ENCODE peak calls at places on chromosomes 4 and X, in eight cellular contexts. One of them, this sample, is unnamed.

GRCh38 chr4:87499415-87500106 is 29.6 kb downstream of the SPARCL1 start:
- DNase-seq in Right ventricle myocardium superior: no peak
- DNase-seq in stimulated activated CD4-positive, alpha-beta T cell treated with anti-CD3 and anti-CD28 coated beads, Interleukin-2, amount 100 ng/mL, for 48 hours: no peak
- DNase-seq in HuH-7: no peak
- DNase-seq in T-helper 2 cell: no peak
- DNase-seq in GM13976: peak; percentile 39
- DNase-seq in omental fat pad: no peak
- DNase-seq in lower leg skin: no peak
- DNase-seq in this sample: no peak

GRCh38 chrX:129783176-129783776 is 3.5 kb downstream of the SASH3 start:
- DNase-seq in Right ventricle myocardium superior: no peak
- DNase-seq in stimulated activated CD4-positive, alpha-beta T cell treated with anti-CD3 and anti-CD28 coated beads, Interleukin-2, amount 100 ng/mL, for 48 hours: no peak
- DNase-seq in HuH-7: no peak
- DNase-seq in T-helper 2 cell: no peak
- DNase-seq in GM13976: no peak
- DNase-seq in omental fat pad: no peak
- DNase-seq in lower leg skin: no peak
- DNase-seq in this sample: no peak

GRCh38 chr4:16133406-16133805 is 49.6 kb upstream of the PROM1 start:
- DNase-seq in Right ventricle myocardium superior: no peak
- DNase-seq in stimulated activated CD4-positive, alpha-beta T cell treated with anti-CD3 and anti-CD28 coated beads, Interleukin-2, amount 100 ng/mL, for 48 hours: no peak
- DNase-seq in HuH-7: no peak
- DNase-seq in T-helper 2 cell: no peak
- DNase-seq in GM13976: no peak
- DNase-seq in omental fat pad: no peak
- DNase-seq in lower leg skin: no peak
- DNase-seq in this sample: no peak

GRCh38 chr4:110107868-110108267 is 90.5 kb downstream of the ELOVL6 start:
- DNase-seq in Right ventricle myocardium superior: no peak
- DNase-seq in stimulated activated CD4-positive, alpha-beta T cell treated with anti-CD3 and anti-CD28 coated beads, Interleukin-2, amount 100 ng/mL, for 48 hours: no peak
- DNase-seq in HuH-7: no peak
- DNase-seq in T-helper 2 cell: no peak
- DNase-seq in GM13976: no peak
- DNase-seq in omental fat pad: no peak
- DNase-seq in lower leg skin: no peak
- DNase-seq in this sample: no peak

GRCh38 chr4:86895692-86896488 is 3.7 kb upstream of the C4orf36 start:
- DNase-seq in Right ventricle myocardium superior: no peak
- DNase-seq in stimulated activated CD4-positive, alpha-beta T cell treated with anti-CD3 and anti-CD28 coated beads, Interleukin-2, amount 100 ng/mL, for 48 hours: no peak
- DNase-seq in HuH-7: peak; percentile 39
- DNase-seq in T-helper 2 cell: no peak
- DNase-seq in GM13976: peak; percentile 69
- DNase-seq in omental fat pad: no peak
- DNase-seq in lower leg skin: no peak
- DNase-seq in this sample: no peak

GRCh38 chrX:16903274-16904019 is 33.3 kb upstream of the RBBP7 start:
- DNase-seq in Right ventricle myocardium superior: no peak
- DNase-seq in stimulated activated CD4-positive, alpha-beta T cell treated with anti-CD3 and anti-CD28 coated beads, Interleukin-2, amount 100 ng/mL, for 48 hours: no peak
- DNase-seq in HuH-7: no peak
- DNase-seq in T-helper 2 cell: no peak
- DNase-seq in GM13976: no peak
- DNase-seq in omental fat pad: no peak
- DNase-seq in lower leg skin: no peak
- DNase-seq in this sample: no peak

GRCh38 chr4:165799384-165799815 is 73.6 kb upstream of the TLL1 start:
- DNase-seq in Right ventricle myocardium superior: no peak
- DNase-seq in stimulated activated CD4-positive, alpha-beta T cell treated with anti-CD3 and anti-CD28 coated beads, Interleukin-2, amount 100 ng/mL, for 48 hours: no peak
- DNase-seq in HuH-7: no peak
- DNase-seq in T-helper 2 cell: no peak
- DNase-seq in GM13976: no peak
- DNase-seq in omental fat pad: no peak
- DNase-seq in lower leg skin: no peak
- DNase-seq in this sample: no peak

GRCh38 chr4:53693408-53693807 is 102.1 kb upstream of the LNX1 start:
- DNase-seq in Right ventricle myocardium superior: no peak
- DNase-seq in stimulated activated CD4-positive, alpha-beta T cell treated with anti-CD3 and anti-CD28 coated beads, Interleukin-2, amount 100 ng/mL, for 48 hours: no peak
- DNase-seq in HuH-7: no peak
- DNase-seq in T-helper 2 cell: no peak
- DNase-seq in GM13976: no peak
- DNase-seq in omental fat pad: no peak
- DNase-seq in lower leg skin: no peak
- DNase-seq in this sample: no peak

GRCh38 chr4:66640216-66640615 is 905.1 kb downstream of the CENPC start:
- DNase-seq in Right ventricle myocardium superior: no peak
- DNase-seq in stimulated activated CD4-positive, alpha-beta T cell treated with anti-CD3 and anti-CD28 coated beads, Interleukin-2, amount 100 ng/mL, for 48 hours: no peak
- DNase-seq in HuH-7: no peak
- DNase-seq in T-helper 2 cell: no peak
- DNase-seq in GM13976: no peak
- DNase-seq in omental fat pad: no peak
- DNase-seq in lower leg skin: no peak
- DNase-seq in this sample: no peak

GRCh38 chrX:119686087-119686639 is 6.8 kb downstream of the SEPTIN6 start:
- DNase-seq in Right ventricle myocardium superior: no peak
- DNase-seq in stimulated activated CD4-positive, alpha-beta T cell treated with anti-CD3 and anti-CD28 coated beads, Interleukin-2, amount 100 ng/mL, for 48 hours: no peak
- DNase-seq in HuH-7: no peak
- DNase-seq in T-helper 2 cell: peak; percentile 53
- DNase-seq in GM13976: no peak
- DNase-seq in omental fat pad: no peak
- DNase-seq in lower leg skin: no peak
- DNase-seq in this sample: no peak

GRCh38 chr4:10656988-10657387 is 27.6 kb downstream of the CLNK start:
- DNase-seq in Right ventricle myocardium superior: no peak
- DNase-seq in stimulated activated CD4-positive, alpha-beta T cell treated with anti-CD3 and anti-CD28 coated beads, Interleukin-2, amount 100 ng/mL, for 48 hours: no peak
- DNase-seq in HuH-7: no peak
- DNase-seq in T-helper 2 cell: no peak
- DNase-seq in GM13976: no peak
- DNase-seq in omental fat pad: no peak
- DNase-seq in lower leg skin: no peak
- DNase-seq in this sample: no peak

GRCh38 chr4:37594095-37594494 is 92.1 kb downstream of the RELL1 start:
- DNase-seq in Right ventricle myocardium superior: no peak
- DNase-seq in stimulated activated CD4-positive, alpha-beta T cell treated with anti-CD3 and anti-CD28 coated beads, Interleukin-2, amount 100 ng/mL, for 48 hours: no peak
- DNase-seq in HuH-7: no peak
- DNase-seq in T-helper 2 cell: no peak
- DNase-seq in GM13976: no peak
- DNase-seq in omental fat pad: no peak
- DNase-seq in lower leg skin: no peak
- DNase-seq in this sample: no peak

GRCh38 chr4:70713453-70714026 is 8.2 kb upstream of the RUFY3 start:
- DNase-seq in Right ventricle myocardium superior: no peak
- DNase-seq in stimulated activated CD4-positive, alpha-beta T cell treated with anti-CD3 and anti-CD28 coated beads, Interleukin-2, amount 100 ng/mL, for 48 hours: no peak
- DNase-seq in HuH-7: no peak
- DNase-seq in T-helper 2 cell: no peak
- DNase-seq in GM13976: no peak
- DNase-seq in omental fat pad: no peak
- DNase-seq in lower leg skin: peak; percentile 66
- DNase-seq in this sample: no peak

GRCh38 chrX:42119076-42119475 is 195.7 kb upstream of the CASK start:
- DNase-seq in Right ventricle myocardium superior: no peak
- DNase-seq in stimulated activated CD4-positive, alpha-beta T cell treated with anti-CD3 and anti-CD28 coated beads, Interleukin-2, amount 100 ng/mL, for 48 hours: no peak
- DNase-seq in HuH-7: no peak
- DNase-seq in T-helper 2 cell: no peak
- DNase-seq in GM13976: no peak
- DNase-seq in omental fat pad: no peak
- DNase-seq in lower leg skin: no peak
- DNase-seq in this sample: no peak

GRCh38 chr4:43411226-43411625 is 518.7 kb downstream of the GRXCR1 start:
- DNase-seq in Right ventricle myocardium superior: no peak
- DNase-seq in stimulated activated CD4-positive, alpha-beta T cell treated with anti-CD3 and anti-CD28 coated beads, Interleukin-2, amount 100 ng/mL, for 48 hours: no peak
- DNase-seq in HuH-7: no peak
- DNase-seq in T-helper 2 cell: no peak
- DNase-seq in GM13976: no peak
- DNase-seq in omental fat pad: no peak
- DNase-seq in lower leg skin: no peak
- DNase-seq in this sample: no peak

GRCh38 chr4:38889143-38889542 is 21.5 kb downstream of the FAM114A1 start:
- DNase-seq in Right ventricle myocardium superior: no peak
- DNase-seq in stimulated activated CD4-positive, alpha-beta T cell treated with anti-CD3 and anti-CD28 coated beads, Interleukin-2, amount 100 ng/mL, for 48 hours: no peak
- DNase-seq in HuH-7: peak; percentile 25
- DNase-seq in T-helper 2 cell: no peak
- DNase-seq in GM13976: peak; percentile 75
- DNase-seq in omental fat pad: no peak
- DNase-seq in lower leg skin: no peak
- DNase-seq in this sample: no peak

GRCh38 chrX:2516612-2517011 is 15.8 kb upstream of the DHRSX start:
- DNase-seq in Right ventricle myocardium superior: no peak
- DNase-seq in stimulated activated CD4-positive, alpha-beta T cell treated with anti-CD3 and anti-CD28 coated beads, Interleukin-2, amount 100 ng/mL, for 48 hours: no peak
- DNase-seq in HuH-7: no peak
- DNase-seq in T-helper 2 cell: no peak
- DNase-seq in GM13976: no peak
- DNase-seq in omental fat pad: no peak
- DNase-seq in lower leg skin: no peak
- DNase-seq in this sample: no peak

GRCh38 chr4:3037957-3038451 is 36.3 kb downstream of the HTT-AS start:
- DNase-seq in Right ventricle myocardium superior: peak; percentile 84
- DNase-seq in stimulated activated CD4-positive, alpha-beta T cell treated with anti-CD3 and anti-CD28 coated beads, Interleukin-2, amount 100 ng/mL, for 48 hours: no peak
- DNase-seq in HuH-7: no peak
- DNase-seq in T-helper 2 cell: no peak
- DNase-seq in GM13976: no peak
- DNase-seq in omental fat pad: no peak
- DNase-seq in lower leg skin: no peak
- DNase-seq in this sample: no peak

GRCh38 chr4:26407466-26407865 is 82.8 kb downstream of the CCKAR start:
- DNase-seq in Right ventricle myocardium superior: no peak
- DNase-seq in stimulated activated CD4-positive, alpha-beta T cell treated with anti-CD3 and anti-CD28 coated beads, Interleukin-2, amount 100 ng/mL, for 48 hours: no peak
- DNase-seq in HuH-7: no peak
- DNase-seq in T-helper 2 cell: no peak
- DNase-seq in GM13976: no peak
- DNase-seq in omental fat pad: no peak
- DNase-seq in lower leg skin: no peak
- DNase-seq in this sample: no peak

GRCh38 chr4:94641702-94642560 is 115.8 kb upstream of the BMPR1B start:
- DNase-seq in Right ventricle myocardium superior: no peak
- DNase-seq in stimulated activated CD4-positive, alpha-beta T cell treated with anti-CD3 and anti-CD28 coated beads, Interleukin-2, amount 100 ng/mL, for 48 hours: no peak
- DNase-seq in HuH-7: no peak
- DNase-seq in T-helper 2 cell: no peak
- DNase-seq in GM13976: no peak
- DNase-seq in omental fat pad: no peak
- DNase-seq in lower leg skin: no peak
- DNase-seq in this sample: no peak

GRCh38 chr4:188959424-188959823 is 820.2 kb downstream of the TRIML1 start:
- DNase-seq in Right ventricle myocardium superior: no peak
- DNase-seq in stimulated activated CD4-positive, alpha-beta T cell treated with anti-CD3 and anti-CD28 coated beads, Interleukin-2, amount 100 ng/mL, for 48 hours: no peak
- DNase-seq in HuH-7: no peak
- DNase-seq in T-helper 2 cell: no peak
- DNase-seq in GM13976: no peak
- DNase-seq in omental fat pad: no peak
- DNase-seq in lower leg skin: no peak
- DNase-seq in this sample: no peak

GRCh38 chrX:8364369-8365141 is 100.1 kb upstream of the VCX3B start:
- DNase-seq in Right ventricle myocardium superior: peak; percentile 39
- DNase-seq in stimulated activated CD4-positive, alpha-beta T cell treated with anti-CD3 and anti-CD28 coated beads, Interleukin-2, amount 100 ng/mL, for 48 hours: no peak
- DNase-seq in HuH-7: peak; percentile 1
- DNase-seq in T-helper 2 cell: no peak
- DNase-seq in GM13976: no peak
- DNase-seq in omental fat pad: no peak
- DNase-seq in lower leg skin: no peak
- DNase-seq in this sample: no peak

GRCh38 chr4:19806865-19807264 is 444.8 kb upstream of the SLIT2 start:
- DNase-seq in Right ventricle myocardium superior: no peak
- DNase-seq in stimulated activated CD4-positive, alpha-beta T cell treated with anti-CD3 and anti-CD28 coated beads, Interleukin-2, amount 100 ng/mL, for 48 hours: no peak
- DNase-seq in HuH-7: no peak
- DNase-seq in T-helper 2 cell: no peak
- DNase-seq in GM13976: no peak
- DNase-seq in omental fat pad: no peak
- DNase-seq in lower leg skin: no peak
- DNase-seq in this sample: no peak

GRCh38 chr4:2757426-2757825 is 1.3 kb upstream of the TNIP2 start:
- DNase-seq in Right ventricle myocardium superior: no peak
- DNase-seq in stimulated activated CD4-positive, alpha-beta T cell treated with anti-CD3 and anti-CD28 coated beads, Interleukin-2, amount 100 ng/mL, for 48 hours: no peak
- DNase-seq in HuH-7: no peak
- DNase-seq in T-helper 2 cell: no peak
- DNase-seq in GM13976: no peak
- DNase-seq in omental fat pad: no peak
- DNase-seq in lower leg skin: no peak
- DNase-seq in this sample: no peak

GRCh38 chr4:58163172-58163571 is 1053.0 kb upstream of the IGFBP7 start:
- DNase-seq in Right ventricle myocardium superior: no peak
- DNase-seq in stimulated activated CD4-positive, alpha-beta T cell treated with anti-CD3 and anti-CD28 coated beads, Interleukin-2, amount 100 ng/mL, for 48 hours: no peak
- DNase-seq in HuH-7: no peak
- DNase-seq in T-helper 2 cell: no peak
- DNase-seq in GM13976: no peak
- DNase-seq in omental fat pad: no peak
- DNase-seq in lower leg skin: no peak
- DNase-seq in this sample: no peak

GRCh38 chr4:110850461-110851447 is 227.9 kb upstream of the PITX2 start:
- DNase-seq in Right ventricle myocardium superior: no peak
- DNase-seq in stimulated activated CD4-positive, alpha-beta T cell treated with anti-CD3 and anti-CD28 coated beads, Interleukin-2, amount 100 ng/mL, for 48 hours: no peak
- DNase-seq in HuH-7: peak; percentile 32
- DNase-seq in T-helper 2 cell: no peak
- DNase-seq in GM13976: no peak
- DNase-seq in omental fat pad: no peak
- DNase-seq in lower leg skin: no peak
- DNase-seq in this sample: no peak

GRCh38 chr4:147740176-147740575 is 8.3 kb downstream of the ARHGAP10 start:
- DNase-seq in Right ventricle myocardium superior: no peak
- DNase-seq in stimulated activated CD4-positive, alpha-beta T cell treated with anti-CD3 and anti-CD28 coated beads, Interleukin-2, amount 100 ng/mL, for 48 hours: no peak
- DNase-seq in HuH-7: no peak
- DNase-seq in T-helper 2 cell: no peak
- DNase-seq in GM13976: no peak
- DNase-seq in omental fat pad: no peak
- DNase-seq in lower leg skin: no peak
- DNase-seq in this sample: no peak

GRCh38 chrX:122777766-122778165 is 406.3 kb upstream of the GRIA3 start:
- DNase-seq in Right ventricle myocardium superior: no peak
- DNase-seq in stimulated activated CD4-positive, alpha-beta T cell treated with anti-CD3 and anti-CD28 coated beads, Interleukin-2, amount 100 ng/mL, for 48 hours: no peak
- DNase-seq in HuH-7: no peak
- DNase-seq in T-helper 2 cell: no peak
- DNase-seq in GM13976: no peak
- DNase-seq in omental fat pad: no peak
- DNase-seq in lower leg skin: no peak
- DNase-seq in this sample: no peak

GRCh38 chrX:46582964-46583363 is 9.4 kb downstream of the CHST7 start:
- DNase-seq in Right ventricle myocardium superior: no peak
- DNase-seq in stimulated activated CD4-positive, alpha-beta T cell treated with anti-CD3 and anti-CD28 coated beads, Interleukin-2, amount 100 ng/mL, for 48 hours: no peak
- DNase-seq in HuH-7: no peak
- DNase-seq in T-helper 2 cell: no peak
- DNase-seq in GM13976: no peak
- DNase-seq in omental fat pad: no peak
- DNase-seq in lower leg skin: peak; percentile 7
- DNase-seq in this sample: no peak

GRCh38 chr4:101787917-101788316 is 2.6 kb upstream of the BANK1 start:
- DNase-seq in Right ventricle myocardium superior: no peak
- DNase-seq in stimulated activated CD4-positive, alpha-beta T cell treated with anti-CD3 and anti-CD28 coated beads, Interleukin-2, amount 100 ng/mL, for 48 hours: no peak
- DNase-seq in HuH-7: no peak
- DNase-seq in T-helper 2 cell: no peak
- DNase-seq in GM13976: no peak
- DNase-seq in omental fat pad: no peak
- DNase-seq in lower leg skin: no peak
- DNase-seq in this sample: no peak

GRCh38 chrX:15854080-15854655 is 445 bp downstream of the AP1S2 start:
- DNase-seq in Right ventricle myocardium superior: peak; percentile 74
- DNase-seq in stimulated activated CD4-positive, alpha-beta T cell treated with anti-CD3 and anti-CD28 coated beads, Interleukin-2, amount 100 ng/mL, for 48 hours: peak; percentile 40
- DNase-seq in HuH-7: peak; percentile 24
- DNase-seq in T-helper 2 cell: no peak
- DNase-seq in GM13976: peak; percentile 62
- DNase-seq in omental fat pad: peak; percentile 25
- DNase-seq in lower leg skin: peak; percentile 91
- DNase-seq in this sample: no peak

GRCh38 chr4:55269970-55270369 is 76.1 kb upstream of the SRD5A3 start:
- DNase-seq in Right ventricle myocardium superior: no peak
- DNase-seq in stimulated activated CD4-positive, alpha-beta T cell treated with anti-CD3 and anti-CD28 coated beads, Interleukin-2, amount 100 ng/mL, for 48 hours: no peak
- DNase-seq in HuH-7: no peak
- DNase-seq in T-helper 2 cell: no peak
- DNase-seq in GM13976: no peak
- DNase-seq in omental fat pad: no peak
- DNase-seq in lower leg skin: no peak
- DNase-seq in this sample: no peak